ENCODE peak calls at places on chromosomes 3 and 15, in four cellular contexts. Z is heart right ventricle, W is AG04450, R is ovary. C is an unnamed sample. For H3K9me3, the result is how much of the 10 kb centered on the place peaks cover.

GRCh38 chr15:44319385-44319784 is 30.9 kb downstream of the GOLM2 start:
- DNase-seq in Z (no peak), W (no peak), R (no peak), C (no peak)

GRCh38 chr3:50512131-50512530 is 8.7 kb upstream of the CACNA2D2 start:
- DNase-seq in Z (no peak), W (no peak), R (no peak), C (no peak)

GRCh38 chr15:68734352-68734751 is 86.3 kb downstream of the ANP32A start:
- DNase-seq in Z (no peak), W (no peak), R (no peak), C (no peak)

GRCh38 chr15:43948691-43949325 is 122.0 kb downstream of the WDR76 start:
- DNase-seq in Z (no peak), W (no peak), R (no peak), C (no peak)

GRCh38 chr15:50148362-50148963 is 29.4 kb upstream of the ATP8B4 start:
- DNase-seq in Z (no peak), W (peak), R (no peak), C (no peak)

GRCh38 chr3:16309558-16309957 is 44.5 kb downstream of the OXNAD1 start:
- DNase-seq in Z (no peak), W (no peak), R (no peak), C (no peak)

GRCh38 chr15:66095871-66096710 is 157.5 kb downstream of the MEGF11 start:
- DNase-seq in Z (no peak), W (no peak), R (no peak), C (no peak)

GRCh38 chr3:13718000-13718399 is 161.9 kb downstream of the WNT7A start:
- DNase-seq in Z (peak), W (no peak), R (peak), C (no peak)

GRCh38 chr3:50267280-50267913 is 1.6 kb upstream of the SEMA3B start:
- DNase-seq in Z (peak), W (no peak), R (peak), C (peak)

GRCh38 chr15:69472046-69472445 is 19.4 kb downstream of the RPLP1 start:
- DNase-seq in Z (no peak), W (no peak), R (no peak), C (no peak)

GRCh38 chr3:107934808-107935207 is 156.0 kb downstream of the CD47 start:
- DNase-seq in Z (no peak), W (no peak), R (no peak), C (no peak)

GRCh38 chr3:126582286-126582685 is 23.6 kb upstream of the C3orf22 start:
- DNase-seq in Z (no peak), W (no peak), R (no peak), C (no peak)

GRCh38 chr3:129101370-129102138 is 20.1 kb downstream of the RAB43 start:
- DNase-seq in Z (no peak), W (no peak), R (no peak), C (no peak)

GRCh38 chr3:82376883-82377282 is 615.4 kb upstream of the GBE1 start:
- DNase-seq in Z (no peak), W (no peak), R (no peak), C (no peak)

GRCh38 chr3:30778923-30779322 is 115.5 kb downstream of the GADL1 start:
- DNase-seq in Z (no peak), W (no peak), R (no peak), C (no peak)

GRCh38 chr15:92009162-92009561 is 155.7 kb downstream of the SLCO3A1 start:
- DNase-seq in Z (no peak), W (no peak), R (no peak), C (no peak)

GRCh38 chr15:67148196-67148701 is 82.8 kb downstream of the SMAD3 start:
- DNase-seq in Z (no peak), W (no peak), R (no peak), C (no peak)

GRCh38 chr3:99915911-99916310 is 98.2 kb downstream of the CMSS1 start:
- DNase-seq in Z (no peak), W (no peak), R (no peak), C (no peak)

GRCh38 chr3:154242766-154243165 is 81.5 kb downstream of the DHX36 start:
- DNase-seq in Z (no peak), W (no peak), R (no peak), C (no peak)

GRCh38 chr3:197520311-197521276 is 35.2 kb downstream of the BDH1 start:
- DNase-seq in Z (no peak), W (no peak), R (no peak), C (peak)

GRCh38 chr3:195883160-195883559 is 25.2 kb downstream of the TNK2 start:
- DNase-seq in Z (no peak), W (no peak), R (no peak), C (no peak)

GRCh38 chr15:71804695-71805470 is 5.5 kb upstream of the NR2E3 start:
- DNase-seq in Z (no peak), W (no peak), R (no peak), C (no peak)

GRCh38 chr15:72203507-72203837 is 5.9 kb upstream of the GRAMD2A start:
- DNase-seq in Z (peak), W (peak), R (no peak), C (peak)

GRCh38 chr3:110567032-110567431 is 504.6 kb upstream of the NECTIN3 start:
- DNase-seq in Z (no peak), W (peak), R (no peak), C (no peak)
- H3K4me3 ChIP-seq in Z (no peak), W (no peak), R (no peak), C (no peak)

GRCh38 chr15:25089577-25089976 is 134.8 kb downstream of the SNRPN start:
- DNase-seq in Z (no peak), W (no peak), R (no peak), C (no peak)
- H3K9me3 ChIP-seq in Z (half or more), W (half or more), R (under half), C (under half)

GRCh38 chr3:63909431-63909830 is 2.8 kb downstream of the SCAANT1 start:
- DNase-seq in Z (no peak), W (peak), R (no peak), C (no peak)

GRCh38 chr3:63911395-63911900 is 735 bp downstream of the SCAANT1 start:
- DNase-seq in Z (no peak), W (no peak), R (no peak), C (no peak)

GRCh38 chr3:63908081-63908736 is 4.0 kb downstream of the SCAANT1 start:
- DNase-seq in Z (no peak), W (no peak), R (no peak), C (no peak)

GRCh38 chr3:63910873-63911272 is 1.3 kb downstream of the SCAANT1 start:
- DNase-seq in Z (no peak), W (no peak), R (no peak), C (no peak)

GRCh38 chr3:63908776-63909175 is 3.4 kb downstream of the SCAANT1 start:
- DNase-seq in Z (no peak), W (no peak), R (no peak), C (no peak)
- H3K4me3 ChIP-seq in Z (no peak), W (no peak), R (no peak), C (no peak)

GRCh38 chr3:133393691-133394474 is 6.0 kb upstream of the BFSP2 start:
- DNase-seq in Z (no peak), W (no peak), R (no peak), C (no peak)
- H3K9me3 ChIP-seq in Z (under half), W (under half), R (under half), C (under half)

GRCh38 chr15:95845862-95846515 is 484.5 kb upstream of the NR2F2 start:
- DNase-seq in Z (peak), W (peak), R (peak), C (no peak)
- H3K4me3 ChIP-seq in Z (no peak), W (no peak), R (no peak), C (no peak)

GRCh38 chr3:10901293-10902010 is 85.4 kb downstream of the SLC6A11 start:
- DNase-seq in Z (no peak), W (no peak), R (no peak), C (no peak)

GRCh38 chr3:10912784-10913183 is 79.8 kb upstream of the SLC6A1 start:
- DNase-seq in Z (no peak), W (no peak), R (no peak), C (no peak)

GRCh38 chr3:10911350-10912002 is 81.1 kb upstream of the SLC6A1 start:
- DNase-seq in Z (no peak), W (no peak), R (no peak), C (no peak)

GRCh38 chr3:10910367-10910766 is 82.2 kb upstream of the SLC6A1 start:
- DNase-seq in Z (no peak), W (no peak), R (no peak), C (no peak)

GRCh38 chr3:10907262-10907661 is 85.3 kb upstream of the SLC6A1 start:
- DNase-seq in Z (no peak), W (no peak), R (no peak), C (no peak)
- H3K9me3 ChIP-seq in Z (under half), W (under half), R (under half), C (under half)

GRCh38 chr3:157086053-157086761 is 73.7 kb downstream of the CCNL1 start:
- DNase-seq in Z (peak), W (no peak), R (no peak), C (no peak)
- H3K4me3 ChIP-seq in Z (no peak), W (no peak), R (no peak), C (no peak)

GRCh38 chr3:44506961-44507360 is 29.5 kb upstream of the ZNF445 start:
- DNase-seq in Z (no peak), W (no peak), R (no peak), C (no peak)
- H3K9me3 ChIP-seq in Z (under half), W (under half), R (under half), C (under half)